ENCODE peak calls at places on chromosomes 1 and 21, in nine cellular contexts. One of them, this sample, is unnamed.
A peak's percentile ranks its signal among the peaks of the same experiment; 100 is the strongest.

GRCh38 chr1:109794319-109795132 is 30.8 kb upstream of the EPS8L3 start:
- DNase-seq in stomach: peak; percentile 47
- DNase-seq in fibroblast of lung: no peak
- DNase-seq in fibroblast of pulmonary artery: no peak
- DNase-seq in mammary epithelial cell: no peak
- DNase-seq in ascending aorta: peak; percentile 6
- DNase-seq in colonic mucosa: peak; percentile 35
- DNase-seq in left ventricle myocardium inferior: no peak
- DNase-seq in cardiac muscle cell: no peak
- DNase-seq in this sample: no peak

GRCh38 chr21:38660333-38661295 is 145.1 kb upstream of the ETS2 start:
- DNase-seq in fibroblast of pulmonary artery: no peak
- DNase-seq in ascending aorta: no peak
- DNase-seq in fibroblast of lung: no peak
- DNase-seq in cardiac muscle cell: peak; percentile 11
- DNase-seq in stomach: no peak
- DNase-seq in colonic mucosa: peak; percentile 53
- DNase-seq in mammary epithelial cell: no peak
- DNase-seq in left ventricle myocardium inferior: peak; percentile 20
- DNase-seq in this sample: no peak

GRCh38 chr1:117646007-117646913 is 40.4 kb downstream of the TENT5C start:
- DNase-seq in cardiac muscle cell: peak; percentile 50
- DNase-seq in ascending aorta: no peak
- DNase-seq in stomach: no peak
- DNase-seq in fibroblast of pulmonary artery: peak; percentile 39
- DNase-seq in left ventricle myocardium inferior: no peak
- DNase-seq in mammary epithelial cell: no peak
- DNase-seq in fibroblast of lung: peak; percentile 39
- DNase-seq in colonic mucosa: peak; percentile 63
- DNase-seq in this sample: peak; percentile 82

GRCh38 chr1:96579639-96580038 is 141.9 kb upstream of the PTBP2 start:
- DNase-seq in stomach: no peak
- DNase-seq in cardiac muscle cell: peak; percentile 18
- DNase-seq in fibroblast of pulmonary artery: peak; percentile 20
- DNase-seq in left ventricle myocardium inferior: no peak
- DNase-seq in mammary epithelial cell: peak; percentile 35
- DNase-seq in fibroblast of lung: no peak
- DNase-seq in ascending aorta: no peak
- DNase-seq in colonic mucosa: no peak
- DNase-seq in this sample: peak; percentile 32

GRCh38 chr1:211281322-211282022 is 22.3 kb downstream of the RCOR3 start:
- DNase-seq in stomach: no peak
- DNase-seq in left ventricle myocardium inferior: no peak
- DNase-seq in cardiac muscle cell: peak; percentile 46
- DNase-seq in fibroblast of pulmonary artery: peak; percentile 45
- DNase-seq in ascending aorta: no peak
- DNase-seq in mammary epithelial cell: no peak
- DNase-seq in colonic mucosa: no peak
- DNase-seq in fibroblast of lung: no peak
- DNase-seq in this sample: peak; percentile 47

GRCh38 chr21:36551326-36551725 is 71.4 kb upstream of the CLDN14 start:
- DNase-seq in fibroblast of lung: no peak
- DNase-seq in colonic mucosa: no peak
- DNase-seq in mammary epithelial cell: no peak
- DNase-seq in stomach: no peak
- DNase-seq in cardiac muscle cell: no peak
- DNase-seq in left ventricle myocardium inferior: no peak
- DNase-seq in ascending aorta: no peak
- DNase-seq in fibroblast of pulmonary artery: no peak
- DNase-seq in this sample: no peak

GRCh38 chr1:50681931-50682330 is 258.7 kb upstream of the DMRTA2 start:
- DNase-seq in fibroblast of lung: no peak
- DNase-seq in mammary epithelial cell: peak; percentile 21
- DNase-seq in colonic mucosa: no peak
- DNase-seq in left ventricle myocardium inferior: no peak
- DNase-seq in ascending aorta: no peak
- DNase-seq in cardiac muscle cell: peak; percentile 8
- DNase-seq in fibroblast of pulmonary artery: no peak
- DNase-seq in stomach: no peak
- DNase-seq in this sample: peak; percentile 9

GRCh38 chr1:200512191-200512590 is 102.4 kb upstream of the ZNF281 start:
- DNase-seq in ascending aorta: no peak
- DNase-seq in colonic mucosa: no peak
- DNase-seq in fibroblast of pulmonary artery: peak; percentile 26
- DNase-seq in stomach: no peak
- DNase-seq in mammary epithelial cell: peak; percentile 66
- DNase-seq in fibroblast of lung: peak; percentile 91
- DNase-seq in left ventricle myocardium inferior: no peak
- DNase-seq in cardiac muscle cell: peak; percentile 59
- DNase-seq in this sample: peak; percentile 89

GRCh38 chr1:14855278-14855677 is 256.8 kb downstream of the KAZN start:
- DNase-seq in cardiac muscle cell: no peak
- DNase-seq in colonic mucosa: no peak
- DNase-seq in fibroblast of pulmonary artery: no peak
- DNase-seq in fibroblast of lung: peak; percentile 8
- DNase-seq in mammary epithelial cell: no peak
- DNase-seq in ascending aorta: no peak
- DNase-seq in stomach: no peak
- DNase-seq in left ventricle myocardium inferior: no peak
- DNase-seq in this sample: no peak

GRCh38 chr21:26099610-26100219 is 70.9 kb downstream of the APP start:
- DNase-seq in fibroblast of lung: peak; percentile 95
- DNase-seq in fibroblast of pulmonary artery: peak; percentile 53
- DNase-seq in mammary epithelial cell: no peak
- DNase-seq in left ventricle myocardium inferior: no peak
- DNase-seq in ascending aorta: no peak
- DNase-seq in colonic mucosa: no peak
- DNase-seq in stomach: no peak
- DNase-seq in cardiac muscle cell: peak; percentile 77
- DNase-seq in this sample: peak; percentile 85
- TF ChIP-seq CTCF in fibroblast of lung: no peak
- TF ChIP-seq CTCF in fibroblast of pulmonary artery: no peak
- TF ChIP-seq CTCF in mammary epithelial cell: no peak
- TF ChIP-seq CTCF in left ventricle myocardium inferior: no peak
- TF ChIP-seq CTCF in ascending aorta: no peak
- TF ChIP-seq CTCF in colonic mucosa: no peak
- TF ChIP-seq CTCF in stomach: no peak
- TF ChIP-seq CTCF in cardiac muscle cell: no peak
- TF ChIP-seq CTCF in this sample: no peak

DNA sequence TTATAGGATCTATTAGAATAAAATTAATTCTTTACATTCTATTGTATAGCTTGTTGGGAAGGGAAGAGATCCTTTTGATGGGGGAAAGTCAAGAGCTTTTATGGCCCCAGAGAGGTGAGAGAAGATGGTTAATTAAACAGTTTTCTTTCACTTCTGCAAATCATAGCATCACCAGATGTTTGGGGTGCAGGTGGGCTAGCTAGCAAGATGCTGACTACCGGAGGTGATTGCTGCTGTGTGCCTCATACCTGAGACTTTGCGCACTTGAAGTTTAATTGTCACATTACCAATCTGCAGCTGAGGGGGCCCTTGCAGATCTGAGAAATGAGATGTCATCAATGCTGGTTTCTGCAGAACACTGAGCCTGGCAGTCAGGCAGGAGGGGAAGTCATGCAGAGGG is 73.9 kb downstream of the SNRPE start:
- DNase-seq in stomach: no peak
- DNase-seq in mammary epithelial cell: no peak
- DNase-seq in left ventricle myocardium inferior: no peak
- DNase-seq in colonic mucosa: no peak
- DNase-seq in fibroblast of pulmonary artery: no peak
- DNase-seq in ascending aorta: no peak
- DNase-seq in cardiac muscle cell: no peak
- DNase-seq in fibroblast of lung: no peak
- DNase-seq in this sample: no peak
- H3K4me3 ChIP-seq in stomach: no peak overlapping the region
- H3K4me3 ChIP-seq in mammary epithelial cell: no peak overlapping the region
- H3K4me3 ChIP-seq in left ventricle myocardium inferior: no peak overlapping the region
- H3K4me3 ChIP-seq in colonic mucosa: no peak overlapping the region
- H3K4me3 ChIP-seq in fibroblast of pulmonary artery: no peak overlapping the region
- H3K4me3 ChIP-seq in ascending aorta: no peak overlapping the region
- H3K4me3 ChIP-seq in cardiac muscle cell: no peak overlapping the region
- H3K4me3 ChIP-seq in fibroblast of lung: no peak overlapping the region
- H3K4me3 ChIP-seq in this sample: no peak overlapping the region

GRCh38 chr1:68103006-68103545 is 52.6 kb upstream of the DIRAS3 start:
- DNase-seq in mammary epithelial cell: no peak
- DNase-seq in cardiac muscle cell: peak; percentile 34
- DNase-seq in fibroblast of lung: no peak
- DNase-seq in fibroblast of pulmonary artery: peak; percentile 67
- DNase-seq in ascending aorta: no peak
- DNase-seq in colonic mucosa: no peak
- DNase-seq in stomach: no peak
- DNase-seq in left ventricle myocardium inferior: no peak
- DNase-seq in this sample: peak; percentile 36
- TF ChIP-seq CTCF in mammary epithelial cell: no peak
- TF ChIP-seq CTCF in cardiac muscle cell: no peak
- TF ChIP-seq CTCF in fibroblast of lung: no peak
- TF ChIP-seq CTCF in fibroblast of pulmonary artery: no peak
- TF ChIP-seq CTCF in ascending aorta: no peak
- TF ChIP-seq CTCF in colonic mucosa: no peak
- TF ChIP-seq CTCF in stomach: no peak
- TF ChIP-seq CTCF in left ventricle myocardium inferior: no peak
- TF ChIP-seq CTCF in this sample: no peak

DNA sequence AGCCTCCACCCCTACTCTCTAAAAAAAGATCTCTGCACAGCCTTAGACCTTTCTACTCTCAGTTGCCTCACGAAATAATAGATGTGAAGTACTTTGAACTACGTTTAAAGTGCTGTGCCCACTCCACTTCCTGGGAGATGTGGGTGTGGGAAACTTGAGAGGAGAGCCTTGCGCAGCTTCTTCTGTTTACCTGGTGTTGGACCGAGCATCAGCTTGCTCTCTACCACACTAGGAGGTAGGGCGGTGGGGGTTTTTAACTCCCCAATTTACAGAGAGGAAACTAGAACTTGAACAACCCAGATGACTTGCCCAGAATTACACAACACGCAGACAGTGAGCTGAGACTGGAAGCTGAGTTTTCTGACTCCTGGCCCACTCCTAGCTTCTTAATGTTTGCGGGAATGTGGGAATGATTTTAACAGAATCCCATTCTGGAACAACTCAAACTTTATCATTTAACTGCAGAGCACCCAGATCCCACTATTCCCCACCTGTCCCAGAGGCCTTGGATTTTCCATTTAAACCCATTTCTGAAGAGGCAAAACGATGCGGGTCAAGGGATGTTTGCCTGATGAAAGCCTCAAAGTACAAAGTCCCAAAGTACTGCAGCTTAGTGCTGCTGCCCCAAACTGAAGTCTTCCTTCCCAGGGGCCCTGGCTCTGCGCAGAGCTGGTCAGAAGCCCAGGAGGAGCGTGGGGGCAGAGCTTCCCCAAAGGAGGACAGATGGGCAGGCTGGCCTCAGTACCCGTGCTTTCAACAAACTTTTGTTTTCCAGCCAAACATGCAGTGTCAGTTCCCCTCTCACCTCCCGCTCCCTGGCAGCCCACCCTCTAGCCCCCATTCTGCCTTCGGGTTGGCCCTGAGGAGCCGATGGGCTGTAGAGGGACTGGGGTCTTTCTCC is 19.0 kb downstream of the BTG2 start:
- DNase-seq in ascending aorta: no peak
- DNase-seq in mammary epithelial cell: no peak
- DNase-seq in cardiac muscle cell: peak; percentile 48
- DNase-seq in stomach: no peak
- DNase-seq in left ventricle myocardium inferior: no peak
- DNase-seq in fibroblast of pulmonary artery: no peak
- DNase-seq in fibroblast of lung: no peak
- DNase-seq in colonic mucosa: peak; percentile 53
- DNase-seq in this sample: peak; percentile 56
- H3K4me3 ChIP-seq in ascending aorta: no peak overlapping the region
- H3K4me3 ChIP-seq in mammary epithelial cell: no peak overlapping the region
- H3K4me3 ChIP-seq in cardiac muscle cell: no peak overlapping the region
- H3K4me3 ChIP-seq in stomach: no peak overlapping the region
- H3K4me3 ChIP-seq in left ventricle myocardium inferior: no peak overlapping the region
- H3K4me3 ChIP-seq in fibroblast of pulmonary artery: no peak overlapping the region
- H3K4me3 ChIP-seq in fibroblast of lung: no peak overlapping the region
- H3K4me3 ChIP-seq in colonic mucosa: no peak overlapping the region
- H3K4me3 ChIP-seq in this sample: no peak overlapping the region

DNA sequence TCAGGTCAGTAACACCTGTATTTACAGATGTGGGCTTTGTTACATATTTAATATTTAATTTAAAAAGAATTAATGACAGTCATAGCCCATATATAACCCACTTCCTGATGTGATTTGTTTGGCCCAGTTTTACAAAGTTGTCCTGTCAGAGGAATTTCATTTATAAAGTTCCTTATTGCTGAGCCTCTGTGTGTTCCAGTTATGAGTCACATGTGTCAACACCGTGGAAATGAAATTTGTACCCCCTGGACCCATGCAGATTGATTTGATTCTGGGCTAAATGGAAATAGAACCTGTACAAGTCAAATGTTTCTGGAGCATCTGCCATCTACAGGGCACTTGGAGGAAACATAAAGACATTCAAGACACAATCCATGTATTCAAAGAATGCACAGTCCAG is 149.2 kb downstream of the CACNA1E start:
- DNase-seq in cardiac muscle cell: no peak
- DNase-seq in stomach: no peak
- DNase-seq in fibroblast of pulmonary artery: no peak
- DNase-seq in ascending aorta: no peak
- DNase-seq in mammary epithelial cell: no peak
- DNase-seq in left ventricle myocardium inferior: no peak
- DNase-seq in fibroblast of lung: no peak
- DNase-seq in colonic mucosa: peak; percentile 49
- DNase-seq in this sample: no peak
- TF ChIP-seq CTCF in cardiac muscle cell: no peak
- TF ChIP-seq CTCF in stomach: no peak
- TF ChIP-seq CTCF in fibroblast of pulmonary artery: no peak
- TF ChIP-seq CTCF in ascending aorta: no peak
- TF ChIP-seq CTCF in mammary epithelial cell: peak; percentile 4
- TF ChIP-seq CTCF in left ventricle myocardium inferior: no peak
- TF ChIP-seq CTCF in fibroblast of lung: no peak
- TF ChIP-seq CTCF in colonic mucosa: no peak
- TF ChIP-seq CTCF in this sample: no peak

GRCh38 chr1:90716552-90717355 is at the start of gene BARHL2:
- DNase-seq in fibroblast of pulmonary artery: no peak
- DNase-seq in cardiac muscle cell: no peak
- DNase-seq in ascending aorta: no peak
- DNase-seq in stomach: no peak
- DNase-seq in colonic mucosa: no peak
- DNase-seq in fibroblast of lung: no peak
- DNase-seq in mammary epithelial cell: no peak
- DNase-seq in left ventricle myocardium inferior: no peak
- DNase-seq in this sample: no peak

GRCh38 chr1:90718411-90719320 is 1.6 kb upstream of the BARHL2 start:
- DNase-seq in left ventricle myocardium inferior: no peak
- DNase-seq in fibroblast of pulmonary artery: no peak
- DNase-seq in stomach: no peak
- DNase-seq in mammary epithelial cell: no peak
- DNase-seq in ascending aorta: no peak
- DNase-seq in fibroblast of lung: no peak
- DNase-seq in colonic mucosa: no peak
- DNase-seq in cardiac muscle cell: no peak
- DNase-seq in this sample: no peak

GRCh38 chr1:90716243-90716551 is 905 bp downstream of the BARHL2 start:
- DNase-seq in fibroblast of lung: no peak
- DNase-seq in stomach: no peak
- DNase-seq in ascending aorta: no peak
- DNase-seq in colonic mucosa: no peak
- DNase-seq in left ventricle myocardium inferior: no peak
- DNase-seq in fibroblast of pulmonary artery: no peak
- DNase-seq in mammary epithelial cell: no peak
- DNase-seq in cardiac muscle cell: no peak
- DNase-seq in this sample: no peak

GRCh38 chr1:90717356-90717664 is 208 bp upstream of the BARHL2 start:
- DNase-seq in cardiac muscle cell: no peak
- DNase-seq in fibroblast of pulmonary artery: no peak
- DNase-seq in fibroblast of lung: no peak
- DNase-seq in left ventricle myocardium inferior: no peak
- DNase-seq in ascending aorta: no peak
- DNase-seq in stomach: no peak
- DNase-seq in colonic mucosa: no peak
- DNase-seq in mammary epithelial cell: no peak
- DNase-seq in this sample: no peak

GRCh38 chr1:90717665-90718410 is 736 bp upstream of the BARHL2 start:
- DNase-seq in mammary epithelial cell: no peak
- DNase-seq in colonic mucosa: peak; percentile 39
- DNase-seq in left ventricle myocardium inferior: no peak
- DNase-seq in fibroblast of lung: peak; percentile 19
- DNase-seq in fibroblast of pulmonary artery: peak; percentile 35
- DNase-seq in stomach: no peak
- DNase-seq in ascending aorta: no peak
- DNase-seq in cardiac muscle cell: peak; percentile 46
- DNase-seq in this sample: peak; percentile 14
- H3K4me3 ChIP-seq in mammary epithelial cell: peak overlapping the region; percentile 14
- H3K4me3 ChIP-seq in colonic mucosa: peak overlapping the region; percentile 35
- H3K4me3 ChIP-seq in left ventricle myocardium inferior: peak overlapping the region; percentile 55
- H3K4me3 ChIP-seq in fibroblast of lung: peak overlapping the region; percentile 35
- H3K4me3 ChIP-seq in fibroblast of pulmonary artery: peak overlapping the region; percentile 38
- H3K4me3 ChIP-seq in stomach: peak overlapping the region; percentile 34
- H3K4me3 ChIP-seq in ascending aorta: peak overlapping the region; percentile 49
- H3K4me3 ChIP-seq in cardiac muscle cell: peak overlapping the region; percentile 30
- H3K4me3 ChIP-seq in this sample: peak overlapping the region; percentile 47

This sample was measured in fibroblast of the aortic adventitia.